ENCODE peak calls at places on chromosomes 16 and 17, in five cellular contexts. B is A549; Y is RWPE2; N is GM12878; T is CD4-positive, alpha-beta T cell. F is an unnamed sample.

GRCh38 chr17:6756425-6757012 is 673 bp downstream of the XAF1 start:
- ATAC-seq in N (peak; percentile 57), T (no peak), B (no peak), Y (no peak), F (peak; percentile 14)

GRCh38 chr17:63701477-63702222 is 1.7 kb upstream of the LIMD2 start:
- ATAC-seq in Y (no peak), N (peak; percentile 39), T (peak; percentile 37), B (no peak), F (peak; percentile 1)

GRCh38 chr17:6831662-6832263 is at the start of gene TEKT1:
- ATAC-seq in T (peak; percentile 89), N (peak; percentile 83), Y (peak; percentile 97), B (peak; percentile 93), F (peak; percentile 80)

GRCh38 chr16:8908779-8909468 is 26.8 kb downstream of the LITAFD start:
- ATAC-seq in Y (peak; percentile 47), B (no peak), N (no peak), T (peak; percentile 69), F (no peak)

GRCh38 chr16:102060-102855 is 24.2 kb downstream of the MPG start:
- ATAC-seq in N (no peak), T (no peak), B (no peak), Y (no peak), F (no peak)

GRCh38 chr16:87984868-87985267 is 33.6 kb downstream of the BANP start:
- ATAC-seq in N (no peak), B (no peak), Y (no peak), T (no peak), F (no peak)

GRCh38 chr17:39966771-39967170 is 4.0 kb downstream of the GSDMA start:
- ATAC-seq in Y (no peak), T (no peak), B (no peak), N (no peak), F (no peak)

GRCh38 chr17:49108318-49108717 is 24.3 kb upstream of the B4GALNT2 start:
- ATAC-seq in B (peak; percentile 36), T (no peak), Y (no peak), N (no peak), F (no peak)

GRCh38 chr16:5763176-5763575 is 665.6 kb upstream of the EEF2KMT start:
- ATAC-seq in T (no peak), Y (no peak), N (no peak), B (no peak), F (no peak)

GRCh38 chr16:31007684-31008083 is 2.8 kb downstream of the STX1B start:
- ATAC-seq in B (no peak), Y (no peak), T (no peak), N (no peak), F (no peak)